ENCODE peak calls at places on chromosome 20, in nine cellular contexts. T is NCI-H345; I is SJCRH30; F is GM23338; X is foreskin keratinocyte; A is stimulated activated CD8-positive, alpha-beta memory T cell treated with anti-CD3 and anti-CD28 coated beads, Interleukin-12 subunit alpha, Interleukin-12 subunit beta, amount 100 ng/mL, for 1 hour; W is fibroblast of villous mesenchyme; R is type B pancreatic cell; Y is NCI-H1092 treated with DMSO at 0.1 percent for 48 hours. H is an unnamed sample.

GRCh38 chr20:41182296-41183212 is 45.2 kb downstream of the PLCG1 start:
- DNase-seq in I (no peak), Y (no peak), R (no peak), A (no peak), W (no peak), T (no peak), X (peak; percentile 74), F (no peak), H (no peak)

GRCh38 chr20:64113796-64114355 is 6.5 kb upstream of the NPBWR2 start:
- DNase-seq in R (no peak), W (no peak), X (no peak), Y (no peak), F (peak; percentile 0), T (no peak), I (no peak), A (no peak), H (no peak)

GRCh38 chr20:52405417-52405816 is 213.8 kb upstream of the ZFP64 start:
- DNase-seq in I (no peak), X (no peak), F (no peak), T (no peak), A (no peak), Y (no peak), W (no peak), R (no peak), H (no peak)

GRCh38 chr20:5535211-5535756 is 214.9 kb upstream of the SHLD1 start:
- DNase-seq in A (no peak), Y (no peak), I (no peak), W (peak; percentile 99), X (peak; percentile 36), T (no peak), F (no peak), R (no peak), H (no peak)

GRCh38 chr20:51354191-51354768 is 188.2 kb downstream of the NFATC2 start:
- DNase-seq in F (no peak), T (no peak), X (no peak), I (no peak), W (peak; percentile 44), R (no peak), A (no peak), Y (no peak), H (no peak)

GRCh38 chr20:21571841-21572690 is 58.2 kb upstream of the NKX2-2 start:
- DNase-seq in A (no peak), R (no peak), T (peak; percentile 43), W (peak; percentile 4), F (peak; percentile 58), X (peak; percentile 34), Y (peak; percentile 49), I (peak; percentile 45), H (no peak)

GRCh38 chr20:52779125-52779524 is 193.0 kb upstream of the TSHZ2 start:
- DNase-seq in W (peak; percentile 6), A (no peak), T (no peak), X (no peak), R (no peak), I (no peak), Y (no peak), F (no peak), H (no peak)

GRCh38 chr20:5056801-5057599 is 55.7 kb upstream of the SLC23A2 start:
- DNase-seq in Y (no peak), X (peak; percentile 73), W (peak; percentile 23), A (peak; percentile 60), F (peak; percentile 64), R (no peak), T (no peak), I (peak; percentile 53), H (peak; percentile 71)

GRCh38 chr20:57440678-57441509 is 49.7 kb downstream of the RBM38 start:
- DNase-seq in R (no peak), Y (peak; percentile 50), X (no peak), W (peak; percentile 65), A (no peak), F (peak; percentile 42), I (peak; percentile 97), T (no peak), H (no peak)

GRCh38 chr20:18263723-18264122 is 24.6 kb upstream of the ZNF133 start:
- DNase-seq in A (no peak), Y (no peak), W (no peak), I (no peak), T (peak; percentile 12), F (no peak), R (no peak), X (peak; percentile 42), H (no peak)

GRCh38 chr20:37389844-37390275 is 43.9 kb downstream of the SRC start:
- DNase-seq in R (no peak), I (no peak), W (no peak), F (no peak), A (no peak), X (no peak), T (no peak), Y (no peak), H (no peak)

GRCh38 chr20:24735263-24735662 is 213.8 kb upstream of the CST7 start:
- DNase-seq in Y (no peak), F (peak; percentile 11), X (no peak), I (peak; percentile 45), R (no peak), W (peak; percentile 37), T (no peak), A (no peak), H (no peak)